ENCODE peak calls at places on chromosomes 11 and 22, in four cellular contexts. K is IMR-90, R is H1, Z is H9. E is an unnamed sample.

GRCh38 chr11:61042961-61043540 is 59.2 kb upstream of the CD5 start:
- DNase-seq in Z (no peak), K (no peak), R (no peak), E (no peak)

GRCh38 chr22:26462971-26463661 is 20.5 kb downstream of the HPS4 start:
- DNase-seq in R (no peak), Z (no peak), K (peak; percentile 19), E (no peak)

GRCh38 chr11:108959874-108960273 is 295.0 kb downstream of the DDX10 start:
- DNase-seq in R (no peak), K (no peak), Z (no peak), E (peak; percentile 40)

GRCh38 chr11:117808768-117809167 is 11.8 kb upstream of the DSCAML1 start:
- DNase-seq in Z (no peak), K (no peak), R (no peak), E (no peak)

GRCh38 chr22:42905217-42905616 is 48.1 kb upstream of the ARFGAP3 start:
- DNase-seq in K (no peak), R (no peak), Z (no peak), E (no peak)

GRCh38 chr11:7635137-7635536 is 38.2 kb downstream of the CYB5R2 start:
- DNase-seq in R (no peak), K (no peak), Z (no peak), E (no peak)

GRCh38 chr11:32658639-32659406 is 75.2 kb downstream of the EIF3M start:
- DNase-seq in Z (no peak), K (peak; percentile 53), R (no peak), E (no peak)

GRCh38 chr11:22787565-22788162 is 41.9 kb downstream of the SVIP start:
- DNase-seq in Z (no peak), R (no peak), K (peak; percentile 56), E (peak; percentile 51)

GRCh38 chr11:79274636-79275315 is 166.1 kb downstream of the TENM4 start:
- DNase-seq in K (peak; percentile 77), Z (no peak), R (no peak), E (no peak)

GRCh38 chr11:67238894-67239794 is 27.1 kb upstream of the GRK2 start:
- DNase-seq in R (no peak), Z (no peak), K (peak; percentile 26), E (peak; percentile 27)

GRCh38 chr11:84899740-84900139 is 727.4 kb downstream of the DLG2 start:
- DNase-seq in K (peak; percentile 5), R (no peak), Z (peak; percentile 44), E (peak; percentile 91)

GRCh38 chr11:14764899-14765527 is 121.4 kb downstream of the PDE3B start:
- DNase-seq in R (no peak), K (peak; percentile 3), Z (no peak), E (no peak)

GRCh38 chr11:117438371-117439000 is 110.8 kb downstream of the CEP164 start:
- DNase-seq in R (no peak), K (peak; percentile 26), Z (no peak), E (no peak)

GRCh38 chr22:45929649-45930048 is 47.3 kb downstream of the WNT7B start:
- DNase-seq in K (no peak), Z (no peak), R (no peak), E (no peak)

GRCh38 chr11:2686360-2687222 is 13.2 kb downstream of the KCNQ1OT1 start:
- DNase-seq in K (no peak), Z (no peak), R (no peak), E (no peak)

GRCh38 chr22:47048123-47049077 is 285.9 kb downstream of the TBC1D22A start:
- DNase-seq in K (no peak), R (no peak), Z (no peak), E (no peak)

GRCh38 chr22:17847360-17848078 is 73.2 kb upstream of the BID start:
- DNase-seq in R (no peak), Z (no peak), K (no peak), E (peak; percentile 62)

GRCh38 chr11:102560555-102561011 is 30.0 kb upstream of the MMP7 start:
- DNase-seq in Z (no peak), R (no peak), K (peak; percentile 52), E (no peak)

GRCh38 chr22:39458443-39459083 is 1.8 kb downstream of the MGAT3 start:
- DNase-seq in R (no peak), K (no peak), Z (no peak), E (no peak)

GRCh38 chr11:28632338-28632737 is 524.1 kb downstream of the METTL15 start:
- DNase-seq in Z (no peak), R (no peak), K (peak; percentile 55), E (no peak)

GRCh38 chr11:133988686-133989410 is 32.1 kb upstream of the IGSF9B start:
- DNase-seq in R (no peak), Z (no peak), K (no peak), E (no peak)

GRCh38 chr11:34343686-34344085 is 14.1 kb downstream of the ABTB2 start:
- DNase-seq in R (no peak), Z (no peak), K (no peak), E (no peak)

GRCh38 chr11:1500466-1501420 is 14.2 kb upstream of the MOB2 start:
- DNase-seq in R (no peak), Z (no peak), K (no peak), E (no peak)

GRCh38 chr11:119471329-119471728 is 48.4 kb upstream of the THY1 start:
- DNase-seq in K (no peak), R (peak; percentile 47), Z (peak; percentile 34), E (peak; percentile 61)

GRCh38 chr22:39087881-39088687 is 9.0 kb upstream of the APOBEC3H start:
- DNase-seq in R (peak; percentile 81), K (no peak), Z (peak; percentile 78), E (peak; percentile 54)

GRCh38 chr22:32573991-32574390 is 99.4 kb downstream of the FBXO7 start:
- DNase-seq in Z (no peak), K (no peak), R (no peak), E (no peak)
- H2BK120ac ChIP-seq in Z (no peak overlapping the region), K (no peak overlapping the region), R (no peak overlapping the region), E (no peak overlapping the region)

GRCh38 chr11:35886759-35887158 is 57.1 kb upstream of the LDLRAD3 start:
- DNase-seq in Z (no peak), K (no peak), R (no peak), E (no peak)
- H2BK5ac ChIP-seq in Z (no peak overlapping the region), K (no peak overlapping the region), R (no peak overlapping the region), E (no peak overlapping the region)

GRCh38 chr11:116224154-116224888 is 548.5 kb downstream of the BUD13 start:
- DNase-seq in R (peak; percentile 81), K (peak; percentile 22), Z (peak; percentile 57), E (peak; percentile 53)
- H4K5ac ChIP-seq in R (no peak overlapping the region), K (no peak overlapping the region), Z (no peak overlapping the region), E (no peak overlapping the region)

GRCh38 chr11:12581923-12582322 is 92.3 kb upstream of the TEAD1 start:
- DNase-seq in Z (no peak), R (no peak), K (peak; percentile 88), E (peak; percentile 82)

GRCh38 chr11:12573707-12574106 is 100.5 kb upstream of the TEAD1 start:
- DNase-seq in Z (no peak), R (no peak), K (no peak), E (peak; percentile 16)

DNA sequence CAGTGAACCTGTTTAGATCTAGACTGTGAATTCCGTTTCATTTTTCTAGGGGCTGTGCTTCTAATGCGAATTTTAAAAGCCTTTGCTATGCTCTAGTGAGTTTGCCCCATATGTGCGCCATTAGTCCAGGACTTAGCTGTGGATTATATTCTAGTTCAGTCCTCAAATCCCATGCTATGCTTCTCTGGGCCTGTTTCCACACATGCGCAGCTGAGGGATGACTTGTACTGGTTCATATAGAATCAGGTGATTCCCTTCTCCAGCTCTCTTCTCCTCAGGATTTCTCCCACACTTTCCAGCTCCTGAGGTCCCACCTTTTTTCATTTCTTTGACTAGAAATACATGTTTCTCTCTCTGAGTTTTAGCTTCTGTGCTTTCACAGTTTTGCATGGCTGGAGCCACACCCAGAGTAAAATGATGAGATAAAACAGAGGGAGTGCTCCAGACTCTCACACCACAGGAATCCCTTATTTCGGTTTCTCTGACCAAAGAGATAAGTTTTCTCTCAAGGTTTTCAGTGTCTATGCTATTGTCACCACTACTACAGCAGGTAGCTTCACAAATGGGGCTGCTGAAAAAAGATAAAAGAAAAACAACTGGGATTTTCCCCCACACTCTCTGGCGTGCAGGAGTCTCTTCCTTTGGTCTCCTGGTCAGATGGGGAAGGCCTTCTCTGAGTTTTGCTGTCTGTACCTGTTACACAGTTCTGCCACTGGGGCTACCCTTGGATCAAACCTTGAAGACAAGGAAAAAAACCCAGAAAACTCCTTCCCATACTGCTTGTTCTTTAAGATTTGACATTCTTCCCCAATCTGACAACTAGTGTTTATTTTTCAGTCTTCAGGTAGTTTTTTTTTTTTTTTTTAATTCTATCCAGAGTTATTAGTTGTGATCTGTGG is 96.2 kb upstream of the TEAD1 start:
- DNase-seq in Z (no peak), R (no peak), K (no peak), E (peak; percentile 63)
- H2BK120ac ChIP-seq in Z (no peak overlapping the region), R (no peak overlapping the region), K (no peak overlapping the region), E (no peak overlapping the region)

DNA sequence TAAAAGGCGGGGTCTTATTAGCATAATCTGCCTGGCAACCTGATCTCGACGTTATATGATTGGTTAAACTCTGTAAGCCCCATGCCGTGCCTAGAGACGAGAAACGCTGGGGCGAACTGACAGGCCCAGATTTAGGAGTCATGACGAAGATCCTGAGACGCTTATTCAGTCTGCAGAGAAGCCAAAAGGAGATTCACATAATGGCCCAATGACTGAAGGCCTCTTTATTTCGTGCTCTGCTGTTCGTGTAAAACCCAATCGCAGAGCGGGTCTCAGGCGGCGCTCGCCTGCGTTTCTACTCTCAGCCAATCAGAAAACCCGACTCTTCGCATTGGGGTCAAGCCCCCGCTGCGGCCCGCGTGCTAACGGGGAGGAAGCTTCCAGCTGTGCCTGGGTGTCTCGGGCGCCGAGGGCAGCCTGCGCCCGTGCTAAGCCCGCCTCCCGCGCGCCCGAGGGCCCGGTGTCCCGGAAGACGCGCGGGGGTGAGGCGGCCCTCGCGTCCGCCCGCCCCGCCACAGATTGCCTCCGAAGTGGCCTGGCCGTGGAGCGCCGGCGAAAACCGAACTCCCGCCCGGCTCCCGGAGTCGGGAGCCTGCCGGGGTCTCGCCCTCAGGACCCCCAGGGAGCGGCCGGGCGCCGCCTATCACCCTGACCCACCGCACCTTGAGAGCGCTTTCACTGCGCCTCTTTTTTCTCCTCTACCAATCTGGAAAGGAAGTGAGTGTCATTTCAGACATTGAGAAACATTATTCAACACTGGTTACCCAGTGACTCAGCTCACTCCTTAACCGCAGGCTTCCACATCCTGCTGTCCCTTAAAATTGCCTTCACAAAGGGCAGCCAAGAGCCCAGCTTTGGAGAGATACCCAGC is 446 bp upstream of the PRDM10 start:
- DNase-seq in K (peak; percentile 98), Z (peak; percentile 91), R (peak; percentile 88), E (peak; percentile 99)
- H2BK5ac ChIP-seq in K (peak overlapping the region; percentile 96), Z (no peak overlapping the region), R (peak overlapping the region; percentile 99), E (peak overlapping the region; percentile 9)